ENCODE peak calls at places on chromosomes 16 and 17, in four cellular contexts. V is left ventricle myocardium inferior, M is heart left ventricle, O is fibroblast of pulmonary artery. T is an unnamed sample.

GRCh38 chr17:73003487-73003886 is 89.0 kb downstream of the SLC39A11 start:
- DNase-seq in V (no peak), O (no peak), M (no peak), T (no peak)

GRCh38 chr16:66386629-66387622 is 20.4 kb downstream of the CDH5 start:
- DNase-seq in V (no peak), M (no peak), O (no peak), T (no peak)

GRCh38 chr17:61468263-61468907 is 16.2 kb downstream of the TBX4 start:
- DNase-seq in M (no peak), V (no peak), O (no peak), T (no peak)

GRCh38 chr16:396605-397004 is 394 bp upstream of the NME4 start:
- DNase-seq in O (peak; percentile 56), M (no peak), V (peak; percentile 56), T (peak; percentile 66)

GRCh38 chr17:66306413-66306812 is 4.0 kb downstream of the PRKCA start:
- DNase-seq in V (no peak), M (no peak), O (peak; percentile 54), T (no peak)

GRCh38 chr16:17544785-17545184 is 74.0 kb upstream of the XYLT1 start:
- DNase-seq in O (no peak), M (no peak), V (no peak), T (no peak)

GRCh38 chr16:72915331-72915730 is 132.6 kb downstream of the ZFHX3 start:
- DNase-seq in O (no peak), M (no peak), V (no peak), T (no peak)

GRCh38 chr16:24540575-24541240 is 1.3 kb downstream of the RBBP6 start:
- DNase-seq in M (no peak), O (peak; percentile 12), V (no peak), T (no peak)

GRCh38 chr17:15957206-15957605 is 12.3 kb downstream of the ADORA2B start:
- DNase-seq in V (no peak), O (no peak), M (no peak), T (no peak)

GRCh38 chr17:64497565-64498035 is 746 bp upstream of the POLG2 start:
- DNase-seq in V (no peak), O (no peak), M (no peak), T (no peak)

GRCh38 chr17:44307387-44308186 is 814 bp upstream of the RUNDC3A start:
- DNase-seq in O (peak; percentile 46), V (no peak), M (no peak), T (peak; percentile 71)

GRCh38 chr17:51850206-51850605 is 308.3 kb downstream of the CA10 start:
- DNase-seq in V (no peak), M (no peak), O (no peak), T (no peak)

GRCh38 chr16:14280541-14280940 is 209.4 kb downstream of the MRTFB start:
- DNase-seq in O (no peak), V (no peak), M (no peak), T (no peak)

GRCh38 chr16:27169511-27170071 is 33.7 kb upstream of the KDM8 start:
- DNase-seq in O (peak; percentile 81), V (no peak), M (no peak), T (no peak)

GRCh38 chr17:4986403-4986802 is 1.1 kb downstream of the CAMTA2 start:
- DNase-seq in O (no peak), M (no peak), V (no peak), T (peak; percentile 45)

GRCh38 chr17:688100-688989 is 26.3 kb downstream of the VPS53 start:
- DNase-seq in V (no peak), M (no peak), O (peak; percentile 58), T (no peak)

GRCh38 chr16:4060823-4061222 is 55.4 kb downstream of the ADCY9 start:
- DNase-seq in V (no peak), O (no peak), M (no peak), T (no peak)

GRCh38 chr17:81870155-81870977 is 771 bp downstream of the ARHGDIA start:
- DNase-seq in O (peak; percentile 51), V (no peak), M (no peak), T (peak; percentile 41)

GRCh38 chr17:56679148-56679766 is 85.8 kb downstream of the NOG start:
- DNase-seq in V (no peak), M (no peak), O (peak; percentile 41), T (no peak)

GRCh38 chr17:30716461-30717289 is 107.8 kb downstream of the CRLF3 start:
- DNase-seq in V (peak; percentile 11), M (peak; percentile 56), O (peak; percentile 31), T (no peak)

GRCh38 chr16:68644715-68645493 is at the start of gene CDH3:
- DNase-seq in O (peak; percentile 16), V (no peak), M (no peak), T (peak; percentile 75)

GRCh38 chr17:68457168-68457538 is at the start of gene WIPI1:
- DNase-seq in O (no peak), M (no peak), V (no peak), T (peak; percentile 69)

GRCh38 chr16:30954993-30955392 is 2.6 kb upstream of the SETD1A start:
- DNase-seq in V (no peak), O (no peak), M (no peak), T (no peak)

GRCh38 chr16:30956601-30957455 is 726 bp upstream of the SETD1A start:
- DNase-seq in V (peak; percentile 86), O (peak; percentile 89), M (peak; percentile 92), T (peak; percentile 90)

GRCh38 chr16:30961384-30961783 is 3.8 kb downstream of the SETD1A start:
- DNase-seq in O (no peak), M (no peak), V (no peak), T (no peak)

GRCh38 chr16:30958164-30959083 is 870 bp downstream of the SETD1A start:
- DNase-seq in M (peak; percentile 73), O (peak; percentile 51), V (peak; percentile 43), T (no peak)

GRCh38 chr16:30957456-30958163 is at the start of gene SETD1A:
- DNase-seq in V (peak; percentile 98), O (peak; percentile 98), M (peak; percentile 98), T (peak; percentile 97)
- TF ChIP-seq CTCF in V (no peak), O (no peak), M (no peak), T (no peak)

DNA sequence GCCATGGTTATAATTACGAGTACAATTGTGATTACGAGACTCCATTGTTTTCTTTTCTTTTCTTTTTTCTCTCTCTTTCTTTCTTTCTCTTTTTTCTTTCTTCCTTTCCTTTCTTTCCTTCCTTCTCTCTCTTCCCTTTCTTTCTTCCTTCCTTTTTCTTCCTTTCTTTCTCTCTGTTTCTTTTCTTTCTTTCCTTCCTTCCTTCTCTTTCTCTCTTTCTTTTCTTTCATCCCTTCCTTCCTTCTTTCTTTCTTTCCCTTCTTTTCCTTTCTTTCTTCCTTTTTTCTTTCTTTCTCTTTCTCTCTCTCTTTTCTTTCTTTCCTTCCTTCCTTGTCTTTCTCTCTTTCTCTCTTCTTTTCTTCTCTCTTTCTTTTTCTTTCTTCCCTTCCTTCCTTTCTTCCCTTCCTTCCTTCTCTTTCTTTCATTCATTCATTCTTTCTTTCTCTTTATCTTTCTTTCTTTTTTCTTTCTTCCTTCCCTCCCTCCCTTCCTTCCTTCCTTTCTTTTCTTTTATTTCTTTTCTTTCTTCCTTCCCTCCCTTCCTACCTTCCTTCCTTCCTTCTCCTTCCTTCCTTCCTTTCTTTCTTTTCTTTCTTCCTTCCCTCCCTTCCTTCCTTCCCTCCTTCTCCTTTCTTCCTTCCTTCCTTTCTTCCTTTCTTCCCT is 14.1 kb upstream of the NTN1 start:
- DNase-seq in V (no peak), M (no peak), O (no peak), T (no peak)
- TF ChIP-seq CTCF in V (no peak), M (no peak), O (no peak), T (no peak)

DNA sequence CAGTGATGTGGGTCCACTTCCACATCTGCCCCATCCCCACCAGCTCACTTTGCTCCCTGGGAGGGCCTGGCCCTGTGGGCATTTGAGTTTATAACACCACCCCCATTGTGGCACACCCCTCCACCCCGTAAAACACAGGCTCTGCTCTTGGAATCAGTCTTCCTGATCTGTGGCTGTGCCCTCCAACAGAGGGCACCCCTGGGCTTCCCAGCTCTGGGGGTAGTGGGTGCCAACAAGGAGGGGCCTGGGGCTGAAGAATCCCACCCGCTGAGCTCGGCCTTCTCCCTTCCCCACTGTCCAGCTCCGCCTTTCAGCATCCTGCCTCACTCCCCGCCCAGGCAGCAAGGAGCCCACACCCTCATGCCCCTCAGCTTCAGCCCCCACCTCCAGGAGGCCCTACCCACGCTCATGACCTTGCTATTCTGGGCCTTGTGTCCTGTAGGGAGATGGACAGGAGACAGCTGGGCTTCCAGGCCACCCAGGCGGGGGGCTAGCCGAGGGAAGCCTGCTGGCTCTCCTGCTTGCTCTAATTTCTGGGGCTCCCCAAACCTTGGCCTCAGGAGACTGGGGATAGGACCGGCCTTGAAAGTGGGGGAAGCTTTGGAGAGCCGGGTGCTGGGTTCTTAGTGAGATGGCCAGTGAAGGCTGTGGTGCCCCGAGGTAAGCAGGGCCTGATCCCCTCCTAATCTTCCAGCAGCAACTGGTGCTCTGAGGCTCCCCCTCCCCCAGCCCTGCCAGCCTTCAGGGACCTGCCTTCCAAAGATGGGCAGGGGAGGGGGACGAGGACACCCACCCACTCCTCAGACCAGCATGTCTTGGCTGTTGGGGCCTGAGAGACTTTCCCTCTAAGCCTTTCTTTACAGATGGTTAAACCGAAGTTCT is 2.9 kb upstream of the ATP2A1 start:
- DNase-seq in M (no peak), O (no peak), V (no peak), T (no peak)
- TF ChIP-seq CTCF in M (no peak), O (no peak), V (no peak), T (no peak)

DNA sequence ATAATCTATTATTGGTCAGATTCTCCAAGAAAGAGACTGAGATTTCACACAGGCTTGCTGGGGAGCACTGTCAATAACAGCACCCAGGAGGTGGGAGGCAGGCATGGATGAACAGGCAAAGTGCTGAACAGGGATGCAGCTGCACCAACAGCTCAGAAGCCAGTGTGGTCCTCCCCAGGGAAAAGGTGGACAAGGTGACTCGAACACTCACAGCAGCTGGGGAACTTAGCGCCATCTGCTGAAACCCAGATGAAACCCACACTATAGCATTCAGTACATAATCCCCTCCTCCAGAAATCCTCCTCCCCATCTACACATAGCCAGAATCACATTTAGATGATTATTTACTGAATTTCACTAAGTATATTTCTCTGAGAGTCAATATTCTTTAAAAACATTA is 255.2 kb upstream of the WSB1 start:
- DNase-seq in M (no peak), V (no peak), O (no peak), T (no peak)
- TF ChIP-seq CTCF in M (no peak), V (no peak), O (no peak), T (no peak)

GRCh38 chr17:39979865-39980401 is 674 bp upstream of the PSMD3 start:
- DNase-seq in V (no peak), M (no peak), O (no peak), T (no peak)
- TF ChIP-seq CTCF in V (no peak), M (no peak), O (peak; percentile 26), T (no peak)

GRCh38 chr16:1825864-1826690 is 548 bp downstream of the HAGH start:
- DNase-seq in M (peak; percentile 63), O (peak; percentile 6), V (peak; percentile 54), T (no peak)

GRCh38 chr16:1821861-1822611 is 4.6 kb downstream of the HAGH start:
- DNase-seq in O (no peak), M (no peak), V (no peak), T (no peak)

GRCh38 chr16:1822801-1823200 is 3.8 kb downstream of the HAGH start:
- DNase-seq in M (no peak), O (no peak), V (no peak), T (peak; percentile 26)

GRCh38 chr16:1825381-1825863 is 1.2 kb downstream of the HAGH start:
- DNase-seq in V (no peak), O (no peak), M (no peak), T (peak; percentile 47)

DNA sequence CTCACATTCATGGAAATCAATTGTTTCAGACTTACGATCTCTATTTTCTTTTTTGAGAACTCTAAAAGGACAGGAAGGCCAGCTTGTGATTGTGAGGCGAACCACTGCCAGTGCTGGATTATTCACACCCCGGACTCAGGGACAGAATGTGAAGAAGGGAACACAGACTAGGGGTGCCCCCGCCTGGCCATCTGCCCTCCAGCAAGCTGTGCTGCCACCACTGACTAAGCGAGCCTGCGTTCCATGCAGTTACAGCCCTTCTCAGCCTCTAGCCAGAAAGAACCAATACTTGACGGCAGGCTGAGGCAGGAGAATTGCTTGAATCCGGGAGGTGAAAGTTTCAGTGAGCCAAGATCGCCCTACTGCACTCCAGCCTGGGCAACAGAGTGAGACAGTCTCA is 2.8 kb downstream of the HAGH start:
- DNase-seq in V (peak; percentile 41), M (no peak), O (peak; percentile 68), T (no peak)
- TF ChIP-seq CTCF in V (no peak), M (no peak), O (peak; percentile 30), T (no peak)